ENCODE peak calls at places on chromosomes 16 and 17, in eight cellular contexts. Q is prostate gland; J is AG09309; T is SK-N-SH; X is stimulated activated CD8-positive, alpha-beta memory T cell treated with anti-CD3 and anti-CD28 coated beads, Interleukin-4, amount 100 ng/mL, for 1 hour; Y is natural killer cell; A is memory B cell; G is T-cell. Z is an unnamed sample.
A peak's percentile ranks its signal among the peaks of the same experiment; 100 is the strongest.

GRCh38 chr16:4383591-4384495 is 12.2 kb downstream of the VASN start:
- DNase-seq in Q (no peak), J (no peak), T (peak; percentile 52), X (no peak), Y (no peak), A (no peak), G (no peak), Z (no peak)

GRCh38 chr16:73028263-73028662 is 19.7 kb downstream of the ZFHX3 start:
- DNase-seq in Q (no peak), J (no peak), T (no peak), X (no peak), Y (no peak), A (no peak), G (no peak), Z (no peak)

GRCh38 chr17:36657763-36658490 is 56.5 kb downstream of the MRM1 start:
- DNase-seq in Q (no peak), J (no peak), T (peak; percentile 64), X (no peak), Y (no peak), A (no peak), G (no peak), Z (no peak)

GRCh38 chr16:1492082-1492922 is 858 bp upstream of the TELO2 start:
- DNase-seq in Q (no peak), J (no peak), T (no peak), X (no peak), Y (no peak), A (no peak), G (no peak), Z (no peak)

GRCh38 chr17:17561408-17562144 is 29.9 kb downstream of the PEMT start:
- DNase-seq in Q (peak; percentile 93), J (no peak), T (no peak), X (no peak), Y (no peak), A (no peak), G (no peak), Z (no peak)

GRCh38 chr16:4373909-4374742 is 2.5 kb downstream of the VASN start:
- DNase-seq in Q (peak; percentile 70), J (peak; percentile 98), T (no peak), X (no peak), Y (no peak), A (no peak), G (no peak), Z (no peak)

GRCh38 chr16:1884155-1884760 is 12.3 kb upstream of the MEIOB start:
- DNase-seq in Q (no peak), J (no peak), T (peak; percentile 57), X (no peak), Y (no peak), A (no peak), G (no peak), Z (no peak)

GRCh38 chr16:12602811-12603698 is 200.6 kb downstream of the CPPED1 start:
- DNase-seq in Q (no peak), J (no peak), T (no peak), X (no peak), Y (no peak), A (no peak), G (no peak), Z (no peak)

GRCh38 chr16:50305441-50306061 is 39.2 kb downstream of the ADCY7 start:
- DNase-seq in Q (no peak), J (no peak), T (peak; percentile 23), X (no peak), Y (peak; percentile 8), A (no peak), G (no peak), Z (no peak)

GRCh38 chr16:1613728-1614225 is 1.6 kb downstream of the CRAMP1 start:
- DNase-seq in Q (peak; percentile 10), J (no peak), T (no peak), X (no peak), Y (no peak), A (peak; percentile 21), G (no peak), Z (no peak)

GRCh38 chr16:29900102-29900887 is at the start of gene ASPHD1:
- DNase-seq in Q (peak; percentile 42), J (peak; percentile 59), T (peak; percentile 92), X (no peak), Y (peak; percentile 79), A (peak; percentile 89), G (peak; percentile 34), Z (no peak)

GRCh38 chr17:47993964-47994363 is 23.1 kb downstream of the CDK5RAP3 start:
- DNase-seq in Q (no peak), J (no peak), T (no peak), X (no peak), Y (no peak), A (no peak), G (no peak), Z (no peak)

GRCh38 chr17:2758870-2759269 is 9.4 kb upstream of the CCDC92B start:
- DNase-seq in Q (no peak), J (no peak), T (no peak), X (no peak), Y (no peak), A (no peak), G (no peak), Z (no peak)

GRCh38 chr16:48526058-48526957 is 83.7 kb downstream of the N4BP1 start:
- DNase-seq in Q (no peak), J (no peak), T (no peak), X (no peak), Y (no peak), A (no peak), G (no peak), Z (no peak)

GRCh38 chr16:86763819-86764218 is 185.5 kb downstream of the FOXL1 start:
- DNase-seq in Q (no peak), J (no peak), T (no peak), X (no peak), Y (no peak), A (no peak), G (no peak), Z (no peak)

GRCh38 chr16:2016407-2016922 is 3.1 kb upstream of the NPW start:
- DNase-seq in Q (no peak), J (no peak), T (peak; percentile 77), X (no peak), Y (no peak), A (no peak), G (no peak), Z (no peak)

GRCh38 chr16:27350006-27350405 is 36.2 kb downstream of the IL4R start:
- DNase-seq in Q (no peak), J (no peak), T (no peak), X (no peak), Y (no peak), A (no peak), G (no peak), Z (no peak)

GRCh38 chr17:80264048-80264792 is 3.6 kb downstream of the RNF213 start:
- DNase-seq in Q (no peak), J (no peak), T (no peak), X (no peak), Y (no peak), A (no peak), G (no peak), Z (no peak)

GRCh38 chr17:55743103-55743679 is 7.7 kb upstream of the PCTP start:
- DNase-seq in Q (peak; percentile 15), J (no peak), T (no peak), X (no peak), Y (no peak), A (no peak), G (no peak), Z (no peak)

GRCh38 chr16:22126037-22126558 is 33.8 kb downstream of the VWA3A start:
- DNase-seq in Q (no peak), J (no peak), T (no peak), X (no peak), Y (no peak), A (no peak), G (no peak), Z (no peak)

GRCh38 chr16:84863485-84863814 is 43.7 kb downstream of the CRISPLD2 start:
- DNase-seq in Q (no peak), J (no peak), T (no peak), X (no peak), Y (no peak), A (no peak), G (no peak), Z (no peak)

Z was measured in NCI-H1048.